ENCODE peak calls at places on chromosome 19, in six cellular contexts. L, S, T, X, D and K are unnamed samples.

GRCh38 chr19:35716735-35716984 is 1.1 kb upstream of the KMT2B start:
- DNase-seq in T (no peak), D (no peak), X (no peak), S (no peak), L (no peak), K (no peak)

GRCh38 chr19:14406645-14407331 is 12.4 kb downstream of the DDX39A start:
- DNase-seq in T (no peak), L (no peak), D (no peak), S (no peak), X (peak), K (no peak)

GRCh38 chr19:46319620-46320019 is 22.8 kb downstream of the HIF3A start:
- DNase-seq in L (no peak), S (no peak), X (no peak), T (no peak), D (no peak), K (no peak)

GRCh38 chr19:18898533-18899408 is 2.8 kb upstream of the CERS1 start:
- DNase-seq in X (no peak), S (no peak), T (no peak), D (no peak), L (no peak), K (no peak)

GRCh38 chr19:21848706-21849105 is 12.7 kb upstream of the ZNF43 start:
- DNase-seq in L (no peak), D (no peak), T (no peak), X (no peak), S (no peak), K (peak)

GRCh38 chr19:1521636-1522035 is 2.2 kb upstream of the PLK5 start:
- DNase-seq in D (no peak), L (no peak), T (no peak), X (no peak), S (no peak), K (no peak)

GRCh38 chr19:16235811-16236710 is 38.4 kb downstream of the AP1M1 start:
- DNase-seq in X (no peak), T (no peak), D (no peak), L (no peak), S (peak), K (no peak)

GRCh38 chr19:41701401-41702075 is 6.9 kb upstream of the CEACAM5 start:
- DNase-seq in X (peak), D (no peak), T (no peak), L (no peak), S (no peak), K (no peak)

GRCh38 chr19:8663920-8664670 is 33.7 kb downstream of the NFILZ start:
- DNase-seq in X (peak), T (no peak), S (no peak), D (no peak), L (no peak), K (no peak)

GRCh38 chr19:16117594-16118033 is 5.9 kb downstream of the RAB8A start:
- DNase-seq in S (no peak), X (no peak), T (no peak), D (no peak), L (no peak), K (no peak)

GRCh38 chr19:7397687-7398086 is 49.0 kb downstream of the ARHGEF18 start:
- DNase-seq in T (no peak), L (no peak), S (no peak), X (no peak), D (no peak), K (no peak)

GRCh38 chr19:3055741-3056453 is 6.4 kb downstream of the TLE5 start:
- DNase-seq in L (peak), D (no peak), T (peak), S (no peak), X (peak), K (peak)
- TF ChIP-seq JUND in L (no peak), D (no peak), T (no peak), S (no peak), X (no peak), K (no peak)

GRCh38 chr19:13078897-13079541 is 23.6 kb downstream of the LYL1 start:
- DNase-seq in S (no peak), T (no peak), L (no peak), D (no peak), X (peak), K (no peak)
- TF ChIP-seq JUND in S (no peak), T (no peak), L (no peak), D (no peak), X (no peak), K (no peak)

GRCh38 chr19:29528350-29528945 is 2.7 kb downstream of the VSTM2B start:
- DNase-seq in D (peak), L (peak), S (peak), T (peak), X (peak), K (no peak)

GRCh38 chr19:29529646-29530548 is 4.1 kb downstream of the VSTM2B start:
- DNase-seq in T (peak), L (no peak), X (no peak), D (no peak), S (peak), K (no peak)

GRCh38 chr19:29527500-29528328 is 1.9 kb downstream of the VSTM2B start:
- DNase-seq in S (no peak), T (no peak), D (no peak), X (no peak), L (no peak), K (no peak)

GRCh38 chr19:29530549-29531457 is 5.0 kb downstream of the VSTM2B start:
- DNase-seq in X (no peak), T (no peak), S (no peak), D (no peak), L (no peak), K (no peak)

DNA sequence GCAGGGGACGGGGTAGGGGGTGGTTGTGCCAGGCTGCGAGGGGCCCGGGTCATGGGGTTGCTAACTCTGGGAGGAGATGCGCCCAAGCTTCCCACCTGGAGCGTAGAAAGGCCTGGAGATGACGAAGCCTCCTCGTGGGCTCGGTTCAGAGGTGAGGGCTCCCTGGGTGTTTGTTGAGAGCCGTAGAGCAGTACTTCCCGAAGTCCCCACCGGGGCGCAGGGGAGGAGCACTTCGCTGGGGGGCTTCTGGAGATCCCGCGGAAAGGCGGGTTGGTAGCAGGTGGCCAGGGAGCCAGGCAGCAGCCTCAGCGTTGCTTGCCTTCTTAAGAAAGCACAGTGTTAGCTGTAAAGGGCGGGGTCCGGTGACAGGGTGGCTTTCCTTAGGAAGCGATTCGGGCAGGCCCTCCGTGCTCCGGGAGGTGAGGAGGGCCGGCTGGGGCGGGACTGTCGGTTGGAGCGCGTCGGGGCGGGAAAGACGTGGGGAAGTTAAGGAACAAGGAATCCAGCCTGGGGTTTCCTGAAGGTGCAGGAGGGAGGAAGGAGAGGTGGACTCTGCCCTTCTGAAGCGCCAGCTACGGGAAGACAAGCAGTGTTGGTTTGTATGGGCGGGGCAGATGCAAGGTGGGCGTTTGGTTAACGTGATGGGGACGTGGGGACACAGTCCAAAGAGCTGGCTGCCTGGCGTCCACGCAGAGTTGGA is 3.3 kb downstream of the VSTM2B start:
- DNase-seq in L (no peak), X (no peak), T (peak), S (no peak), D (no peak), K (no peak)
- TF ChIP-seq JUND in L (no peak), X (no peak), T (no peak), S (no peak), D (no peak), K (no peak)

GRCh38 chr19:33447336-33448158 is 74.0 kb downstream of the CEBPG start:
- DNase-seq in S (no peak), X (no peak), D (no peak), T (no peak), L (no peak), K (no peak)

GRCh38 chr19:33445752-33446070 is 72.2 kb downstream of the CEBPG start:
- DNase-seq in L (no peak), X (no peak), S (no peak), T (no peak), D (no peak), K (no peak)

GRCh38 chr19:33444993-33445751 is 71.7 kb downstream of the CEBPG start:
- DNase-seq in T (no peak), L (no peak), X (no peak), D (no peak), S (no peak), K (no peak)

GRCh38 chr19:33446918-33447293 is 73.4 kb downstream of the CEBPG start:
- DNase-seq in D (no peak), S (no peak), X (no peak), L (no peak), T (no peak), K (no peak)

DNA sequence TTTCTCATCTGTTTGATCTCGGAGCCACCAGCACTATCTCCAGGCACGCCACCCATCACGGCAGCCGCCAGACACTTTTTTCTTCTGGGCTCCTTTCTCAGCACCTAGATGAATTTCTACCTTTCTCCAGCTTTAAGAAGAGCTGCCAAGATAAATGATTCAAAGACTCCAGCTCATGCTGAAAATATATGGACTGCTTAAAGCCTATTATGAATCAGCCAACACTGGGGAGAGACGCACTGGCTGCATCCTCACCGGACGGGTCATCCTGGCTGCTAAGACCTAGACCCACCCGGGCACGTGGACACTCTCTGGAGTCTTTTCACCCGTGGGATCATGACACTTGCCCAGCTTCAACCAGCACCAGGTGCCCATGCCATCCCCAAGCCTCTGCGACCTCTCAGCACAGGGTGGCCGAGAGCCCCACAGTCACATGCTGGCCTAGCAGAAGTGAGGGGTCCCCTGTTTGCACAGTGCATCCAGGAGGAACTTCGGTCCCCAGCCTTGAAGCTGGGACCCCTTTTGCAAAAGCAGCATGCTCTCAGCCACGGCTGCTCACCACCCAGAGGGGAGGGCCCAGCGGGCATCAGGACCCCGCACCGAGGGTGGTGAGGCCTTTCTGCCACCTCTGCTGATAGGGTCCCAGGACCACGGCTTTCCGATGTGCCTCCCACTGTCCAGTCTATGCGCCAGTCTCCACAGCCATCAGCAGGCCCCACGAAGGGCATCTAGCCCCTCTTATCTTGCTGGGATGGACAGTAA is 72.8 kb downstream of the CEBPG start:
- DNase-seq in D (no peak), S (no peak), T (no peak), X (no peak), L (no peak), K (no peak)
- TF ChIP-seq JUND in D (no peak), S (no peak), T (no peak), X (no peak), L (no peak), K (no peak)

GRCh38 chr19:5354403-5354802 is 13.8 kb upstream of the PTPRS start:
- DNase-seq in T (peak), L (no peak), S (peak), X (peak), D (no peak), K (peak)
- TF ChIP-seq JUND in T (no peak), L (no peak), S (no peak), X (no peak), D (no peak), K (no peak)